ENCODE peak calls at places on chromosomes 16 and 17, in eight cellular contexts. O, Y, D, T, P, X, M and Z are unnamed samples.

GRCh38 chr16:66858740-66859396 is 14.7 kb downstream of the CA7 start:
- DNase-seq in O (no peak), Y (no peak), D (no peak), T (peak; percentile 72), P (no peak), X (no peak), M (no peak), Z (no peak)

GRCh38 chr16:65767125-65767524 is 599.4 kb upstream of the CDH5 start:
- DNase-seq in O (no peak), Y (no peak), D (no peak), T (no peak), P (no peak), X (no peak), M (no peak), Z (no peak)

GRCh38 chr16:17520567-17520966 is 49.8 kb upstream of the XYLT1 start:
- DNase-seq in O (no peak), Y (no peak), D (no peak), T (peak; percentile 65), P (no peak), X (no peak), M (no peak), Z (no peak)

GRCh38 chr17:80608326-80608725 is 63.7 kb downstream of the RPTOR start:
- DNase-seq in O (no peak), Y (no peak), D (no peak), T (no peak), P (no peak), X (no peak), M (no peak), Z (no peak)

GRCh38 chr16:2924901-2925820 is 13.4 kb downstream of the FLYWCH1 start:
- DNase-seq in O (no peak), Y (no peak), D (no peak), T (no peak), P (no peak), X (no peak), M (no peak), Z (no peak)

GRCh38 chr17:75044716-75045115 is 2.1 kb downstream of the ATP5PD start:
- DNase-seq in O (no peak), Y (no peak), D (no peak), T (no peak), P (no peak), X (no peak), M (no peak), Z (no peak)

GRCh38 chr17:49201481-49201927 is 8.9 kb downstream of the GNGT2 start:
- DNase-seq in O (no peak), Y (no peak), D (no peak), T (peak; percentile 66), P (no peak), X (no peak), M (no peak), Z (no peak)

GRCh38 chr16:31402687-31403086 is 9.6 kb downstream of the ITGAD start:
- DNase-seq in O (no peak), Y (no peak), D (no peak), T (peak; percentile 22), P (peak; percentile 20), X (no peak), M (no peak), Z (no peak)

GRCh38 chr17:73359987-73360410 is 48.2 kb upstream of the CDC42EP4 start:
- DNase-seq in O (no peak), Y (no peak), D (no peak), T (no peak), P (no peak), X (no peak), M (no peak), Z (no peak)

GRCh38 chr16:31135535-31136286 is at the start of gene PRSS8:
- DNase-seq in O (no peak), Y (peak; percentile 68), D (no peak), T (no peak), P (no peak), X (no peak), M (no peak), Z (peak; percentile 10)

GRCh38 chr17:70609566-70609965 is 440.2 kb downstream of the KCNJ2 start:
- DNase-seq in O (no peak), Y (no peak), D (no peak), T (no peak), P (no peak), X (no peak), M (no peak), Z (no peak)

GRCh38 chr16:80700558-80700957 is 103.8 kb downstream of the CDYL2 start:
- DNase-seq in O (no peak), Y (no peak), D (no peak), T (no peak), P (no peak), X (no peak), M (no peak), Z (no peak)

GRCh38 chr17:18141210-18141803 is 32.8 kb downstream of the MYO15A start:
- DNase-seq in O (no peak), Y (no peak), D (no peak), T (peak; percentile 66), P (no peak), X (no peak), M (peak; percentile 78), Z (peak; percentile 66)

GRCh38 chr17:38915639-38915995 is 9.8 kb upstream of the LASP1NB start:
- DNase-seq in O (peak; percentile 13), Y (no peak), D (no peak), T (no peak), P (no peak), X (no peak), M (no peak), Z (no peak)

GRCh38 chr16:14309906-14310305 is 238.8 kb downstream of the MRTFB start:
- DNase-seq in O (no peak), Y (no peak), D (no peak), T (peak; percentile 92), P (no peak), X (no peak), M (no peak), Z (peak; percentile 60)

GRCh38 chr16:84941916-84942315 is 69.4 kb downstream of the ZDHHC7 start:
- DNase-seq in O (no peak), Y (no peak), D (no peak), T (peak; percentile 84), P (no peak), X (no peak), M (no peak), Z (no peak)

GRCh38 chr17:45149037-45149668 is 878 bp downstream of the HEXIM1 start:
- DNase-seq in O (peak; percentile 90), Y (peak; percentile 93), D (peak; percentile 68), T (peak; percentile 72), P (peak; percentile 78), X (no peak), M (peak; percentile 74), Z (peak; percentile 88)

GRCh38 chr17:33603794-33604193 is 310.7 kb upstream of the ASIC2 start:
- DNase-seq in O (no peak), Y (no peak), D (no peak), T (no peak), P (no peak), X (no peak), M (no peak), Z (no peak)
- TF ChIP-seq CTCF in O (no peak), Y (no peak), D (no peak), T (no peak), P (no peak), X (no peak), M (no peak), Z (no peak)

GRCh38 chr17:67947325-67947813 is 48.9 kb downstream of the C17orf58 start:
- DNase-seq in O (no peak), Y (no peak), D (no peak), T (no peak), P (no peak), X (no peak), M (no peak), Z (no peak)

GRCh38 chr17:67944035-67944434 is 52.2 kb downstream of the C17orf58 start:
- DNase-seq in O (no peak), Y (no peak), D (no peak), T (no peak), P (no peak), X (no peak), M (no peak), Z (no peak)

GRCh38 chr17:67942810-67943209 is 53.5 kb downstream of the C17orf58 start:
- DNase-seq in O (no peak), Y (no peak), D (no peak), T (no peak), P (no peak), X (no peak), M (no peak), Z (no peak)
- TF ChIP-seq CTCF in O (no peak), Y (no peak), D (peak; percentile 48), T (peak; percentile 75), P (peak; percentile 42), X (no peak), M (peak; percentile 9), Z (peak; percentile 54)

GRCh38 chr17:32593003-32593402 is 106.2 kb downstream of the CDK5R1 start:
- DNase-seq in O (no peak), Y (no peak), D (no peak), T (no peak), P (no peak), X (no peak), M (no peak), Z (no peak)
- TF ChIP-seq CTCF in O (no peak), Y (no peak), D (no peak), T (peak; percentile 25), P (no peak), X (no peak), M (no peak), Z (no peak)

GRCh38 chr16:81785138-81785924 is 6.2 kb downstream of the PLCG2 start:
- DNase-seq in O (no peak), Y (no peak), D (no peak), T (no peak), P (no peak), X (no peak), M (no peak), Z (no peak)

GRCh38 chr16:81786321-81786720 is 7.2 kb downstream of the PLCG2 start:
- DNase-seq in O (no peak), Y (no peak), D (no peak), T (peak; percentile 26), P (no peak), X (no peak), M (no peak), Z (no peak)

GRCh38 chr16:81786868-81787267 is 7.8 kb downstream of the PLCG2 start:
- DNase-seq in O (no peak), Y (no peak), D (no peak), T (no peak), P (no peak), X (no peak), M (no peak), Z (no peak)

GRCh38 chr16:81787659-81788058 is 8.6 kb downstream of the PLCG2 start:
- DNase-seq in O (no peak), Y (no peak), D (no peak), T (no peak), P (no peak), X (no peak), M (no peak), Z (no peak)

DNA sequence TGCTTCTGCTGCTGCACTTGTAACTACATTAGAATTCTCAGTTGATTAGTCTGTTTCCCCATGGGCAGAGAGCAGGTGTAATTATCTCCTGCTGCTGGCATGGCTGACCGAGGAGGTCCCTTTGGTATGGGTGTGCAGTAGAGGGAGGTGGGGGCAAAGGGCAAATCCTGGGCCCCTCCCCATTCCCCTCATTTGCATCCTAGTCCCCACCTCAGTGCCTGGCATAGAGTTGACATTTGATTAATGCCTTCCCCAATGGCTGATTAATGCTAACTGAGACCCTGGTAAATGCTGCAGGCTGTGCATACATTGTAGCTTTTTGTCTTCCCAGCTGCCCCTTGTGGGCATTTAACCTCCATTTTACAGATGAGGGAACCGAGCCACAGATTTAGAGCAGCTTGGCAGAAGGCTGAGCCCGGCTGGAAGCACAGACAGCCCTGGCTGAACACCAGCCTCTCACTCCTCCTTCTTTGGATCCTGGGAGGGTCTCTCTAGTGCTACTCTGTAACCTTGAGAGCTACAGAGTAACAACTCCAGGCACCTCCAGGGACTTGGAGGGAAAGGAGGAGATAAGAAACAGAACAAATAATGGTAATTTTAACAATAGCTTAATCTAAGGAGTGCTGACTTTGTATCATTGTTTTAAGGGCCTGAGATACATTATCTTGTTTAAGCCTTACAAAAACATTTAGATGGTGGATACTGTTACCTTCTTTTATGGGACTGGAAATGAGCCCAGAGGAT is 5.1 kb downstream of the PLCG2 start:
- DNase-seq in O (no peak), Y (no peak), D (no peak), T (no peak), P (peak; percentile 62), X (no peak), M (no peak), Z (no peak)
- TF ChIP-seq CTCF in O (no peak), Y (no peak), D (no peak), T (no peak), P (no peak), X (no peak), M (no peak), Z (no peak)